ENCODE peak calls at places on chromosomes 1 and 21, in nine cellular contexts. One of them, this sample, is unnamed.
A peak's percentile ranks its signal among the peaks of the same experiment; 100 is the strongest.

GRCh38 chr1:204357551-204357950 is 2.2 kb downstream of the PLEKHA6 start:
- DNase-seq in MM.1S: no peak
- DNase-seq in GM23248: no peak
- DNase-seq in OCI-LY7: no peak
- DNase-seq in ascending aorta: no peak
- DNase-seq in heart left ventricle: peak; percentile 35
- DNase-seq in adrenal gland: no peak
- DNase-seq in CD8-positive, alpha-beta memory T cell: no peak
- DNase-seq in tibial artery: no peak
- DNase-seq in this sample: peak; percentile 28

GRCh38 chr1:228344631-228345072 is 62.0 kb downstream of the TRIM11 start:
- DNase-seq in adrenal gland: peak; percentile 9
- DNase-seq in ascending aorta: no peak
- DNase-seq in MM.1S: no peak
- DNase-seq in GM23248: no peak
- DNase-seq in tibial artery: peak; percentile 7
- DNase-seq in CD8-positive, alpha-beta memory T cell: no peak
- DNase-seq in heart left ventricle: peak; percentile 5
- DNase-seq in OCI-LY7: no peak
- DNase-seq in this sample: peak; percentile 7

GRCh38 chr1:216847385-216848036 is 124.3 kb upstream of the ESRRG start:
- DNase-seq in tibial artery: no peak
- DNase-seq in adrenal gland: no peak
- DNase-seq in MM.1S: no peak
- DNase-seq in GM23248: peak; percentile 12
- DNase-seq in CD8-positive, alpha-beta memory T cell: no peak
- DNase-seq in OCI-LY7: no peak
- DNase-seq in heart left ventricle: no peak
- DNase-seq in ascending aorta: no peak
- DNase-seq in this sample: no peak

GRCh38 chr1:44019398-44020044 is 11.7 kb downstream of the SLC6A9 start:
- DNase-seq in tibial artery: no peak
- DNase-seq in heart left ventricle: no peak
- DNase-seq in CD8-positive, alpha-beta memory T cell: no peak
- DNase-seq in MM.1S: no peak
- DNase-seq in adrenal gland: no peak
- DNase-seq in GM23248: no peak
- DNase-seq in OCI-LY7: no peak
- DNase-seq in ascending aorta: no peak
- DNase-seq in this sample: no peak

GRCh38 chr1:154567386-154568164 is at the start of gene CHRNB2:
- DNase-seq in heart left ventricle: peak; percentile 66
- DNase-seq in MM.1S: peak; percentile 83
- DNase-seq in ascending aorta: no peak
- DNase-seq in tibial artery: peak; percentile 45
- DNase-seq in GM23248: peak; percentile 72
- DNase-seq in CD8-positive, alpha-beta memory T cell: peak; percentile 68
- DNase-seq in OCI-LY7: peak; percentile 38
- DNase-seq in adrenal gland: peak; percentile 75
- DNase-seq in this sample: peak; percentile 56

GRCh38 chr1:211259596-211260126 is 495 bp downstream of the RCOR3 start:
- DNase-seq in heart left ventricle: peak; percentile 65
- DNase-seq in CD8-positive, alpha-beta memory T cell: peak; percentile 52
- DNase-seq in OCI-LY7: peak; percentile 70
- DNase-seq in tibial artery: peak; percentile 45
- DNase-seq in GM23248: peak; percentile 80
- DNase-seq in adrenal gland: peak; percentile 70
- DNase-seq in MM.1S: peak; percentile 63
- DNase-seq in ascending aorta: no peak
- DNase-seq in this sample: peak; percentile 62

GRCh38 chr1:50308883-50309282 is 114.4 kb downstream of the DMRTA2 start:
- DNase-seq in ascending aorta: no peak
- DNase-seq in GM23248: peak; percentile 46
- DNase-seq in MM.1S: peak; percentile 54
- DNase-seq in OCI-LY7: peak; percentile 48
- DNase-seq in heart left ventricle: peak; percentile 14
- DNase-seq in adrenal gland: peak; percentile 44
- DNase-seq in CD8-positive, alpha-beta memory T cell: no peak
- DNase-seq in tibial artery: no peak
- DNase-seq in this sample: peak; percentile 15

GRCh38 chr1:156291226-156292061 is 4.0 kb downstream of the GLMP start:
- DNase-seq in OCI-LY7: no peak
- DNase-seq in adrenal gland: peak; percentile 93
- DNase-seq in heart left ventricle: peak; percentile 88
- DNase-seq in MM.1S: peak; percentile 15
- DNase-seq in tibial artery: peak; percentile 95
- DNase-seq in GM23248: peak; percentile 95
- DNase-seq in ascending aorta: peak; percentile 79
- DNase-seq in CD8-positive, alpha-beta memory T cell: no peak
- DNase-seq in this sample: peak; percentile 87

GRCh38 chr1:17831619-17832018 is 76.5 kb downstream of the ACTL8 start:
- DNase-seq in adrenal gland: no peak
- DNase-seq in MM.1S: peak; percentile 22
- DNase-seq in CD8-positive, alpha-beta memory T cell: no peak
- DNase-seq in tibial artery: no peak
- DNase-seq in GM23248: peak; percentile 68
- DNase-seq in heart left ventricle: peak; percentile 15
- DNase-seq in ascending aorta: no peak
- DNase-seq in OCI-LY7: peak; percentile 20
- DNase-seq in this sample: no peak

GRCh38 chr1:109770331-109771095 is 6.8 kb upstream of the EPS8L3 start:
- DNase-seq in GM23248: no peak
- DNase-seq in CD8-positive, alpha-beta memory T cell: no peak
- DNase-seq in heart left ventricle: no peak
- DNase-seq in ascending aorta: no peak
- DNase-seq in OCI-LY7: no peak
- DNase-seq in adrenal gland: peak; percentile 8
- DNase-seq in MM.1S: no peak
- DNase-seq in tibial artery: no peak
- DNase-seq in this sample: peak; percentile 51

GRCh38 chr21:44293551-44294231 is 6.2 kb upstream of the PFKL start:
- DNase-seq in GM23248: no peak
- DNase-seq in CD8-positive, alpha-beta memory T cell: peak; percentile 27
- DNase-seq in OCI-LY7: no peak
- DNase-seq in adrenal gland: no peak
- DNase-seq in tibial artery: no peak
- DNase-seq in MM.1S: no peak
- DNase-seq in heart left ventricle: no peak
- DNase-seq in ascending aorta: no peak
- DNase-seq in this sample: peak; percentile 20

GRCh38 chr1:218463194-218464156 is 118.3 kb downstream of the TGFB2 start:
- DNase-seq in adrenal gland: peak; percentile 71
- DNase-seq in GM23248: peak; percentile 91
- DNase-seq in tibial artery: peak; percentile 74
- DNase-seq in CD8-positive, alpha-beta memory T cell: no peak
- DNase-seq in OCI-LY7: no peak
- DNase-seq in MM.1S: peak; percentile 46
- DNase-seq in ascending aorta: no peak
- DNase-seq in heart left ventricle: peak; percentile 60
- DNase-seq in this sample: peak; percentile 55

GRCh38 chr1:212566522-212567479 is 41.8 kb upstream of the ATF3 start:
- DNase-seq in tibial artery: peak; percentile 39
- DNase-seq in GM23248: peak; percentile 88
- DNase-seq in CD8-positive, alpha-beta memory T cell: peak; percentile 12
- DNase-seq in ascending aorta: no peak
- DNase-seq in heart left ventricle: peak; percentile 41
- DNase-seq in MM.1S: peak; percentile 91
- DNase-seq in OCI-LY7: peak; percentile 56
- DNase-seq in adrenal gland: peak; percentile 44
- DNase-seq in this sample: peak; percentile 39

GRCh38 chr1:3746784-3747521 is 5.3 kb upstream of the CCDC27 start:
- DNase-seq in MM.1S: peak; percentile 70
- DNase-seq in OCI-LY7: peak; percentile 29
- DNase-seq in CD8-positive, alpha-beta memory T cell: peak; percentile 67
- DNase-seq in ascending aorta: peak; percentile 30
- DNase-seq in GM23248: peak; percentile 79
- DNase-seq in adrenal gland: peak; percentile 80
- DNase-seq in tibial artery: peak; percentile 86
- DNase-seq in heart left ventricle: peak; percentile 89
- DNase-seq in this sample: peak; percentile 93
- H3K27ac ChIP-seq in MM.1S: no peak overlapping the region
- H3K27ac ChIP-seq in OCI-LY7: no peak overlapping the region
- H3K27ac ChIP-seq in CD8-positive, alpha-beta memory T cell: peak overlapping the region; percentile 31
- H3K27ac ChIP-seq in ascending aorta: peak overlapping the region; percentile 88
- H3K27ac ChIP-seq in GM23248: no peak overlapping the region
- H3K27ac ChIP-seq in adrenal gland: no peak overlapping the region
- H3K27ac ChIP-seq in tibial artery: peak overlapping the region; percentile 75
- H3K27ac ChIP-seq in heart left ventricle: peak overlapping the region; percentile 83
- H3K27ac ChIP-seq in this sample: peak overlapping the region; percentile 89

GRCh38 chr1:145858238-145858936 is 494 bp downstream of the PIAS3 start:
- DNase-seq in ascending aorta: no peak
- DNase-seq in MM.1S: peak; percentile 61
- DNase-seq in OCI-LY7: peak; percentile 83
- DNase-seq in heart left ventricle: peak; percentile 54
- DNase-seq in adrenal gland: peak; percentile 54
- DNase-seq in tibial artery: peak; percentile 66
- DNase-seq in CD8-positive, alpha-beta memory T cell: peak; percentile 61
- DNase-seq in GM23248: peak; percentile 81
- DNase-seq in this sample: peak; percentile 52

GRCh38 chr1:145858937-145859490 is at the start of gene PIAS3:
- DNase-seq in OCI-LY7: peak; percentile 95
- DNase-seq in tibial artery: peak; percentile 97
- DNase-seq in ascending aorta: peak; percentile 83
- DNase-seq in heart left ventricle: peak; percentile 97
- DNase-seq in GM23248: peak; percentile 99
- DNase-seq in CD8-positive, alpha-beta memory T cell: peak; percentile 74
- DNase-seq in adrenal gland: peak; percentile 95
- DNase-seq in MM.1S: peak; percentile 98
- DNase-seq in this sample: peak; percentile 97

GRCh38 chr1:145855426-145855948 is 3.4 kb downstream of the PIAS3 start:
- DNase-seq in CD8-positive, alpha-beta memory T cell: no peak
- DNase-seq in tibial artery: no peak
- DNase-seq in heart left ventricle: no peak
- DNase-seq in MM.1S: no peak
- DNase-seq in adrenal gland: no peak
- DNase-seq in GM23248: no peak
- DNase-seq in OCI-LY7: peak; percentile 57
- DNase-seq in ascending aorta: no peak
- DNase-seq in this sample: no peak

GRCh38 chr1:145859491-145860159 is 744 bp upstream of the PIAS3 start:
- DNase-seq in CD8-positive, alpha-beta memory T cell: peak; percentile 71
- DNase-seq in heart left ventricle: peak; percentile 93
- DNase-seq in GM23248: peak; percentile 97
- DNase-seq in tibial artery: peak; percentile 93
- DNase-seq in adrenal gland: peak; percentile 90
- DNase-seq in OCI-LY7: peak; percentile 81
- DNase-seq in MM.1S: peak; percentile 90
- DNase-seq in ascending aorta: peak; percentile 62
- DNase-seq in this sample: peak; percentile 93

DNA sequence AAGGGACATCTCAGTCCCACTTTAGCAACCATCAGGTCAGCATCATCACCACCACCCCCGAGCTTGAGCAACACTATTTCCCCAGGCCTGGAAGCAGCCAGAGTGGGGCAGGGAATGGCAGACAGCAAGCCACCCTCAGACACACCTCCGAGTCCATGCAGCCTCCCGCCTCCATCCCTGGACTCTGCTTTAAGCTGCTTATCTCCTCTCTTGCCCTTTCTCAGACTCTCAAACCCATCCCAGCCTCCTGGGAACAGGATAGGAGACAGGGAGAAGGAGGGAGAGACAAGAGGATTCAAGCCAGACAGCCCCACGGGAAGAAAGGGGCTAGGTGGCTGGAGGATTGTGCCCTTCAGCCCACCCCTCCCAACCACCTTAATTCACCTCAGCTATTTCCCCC is 1.7 kb downstream of the PIAS3 start:
- DNase-seq in heart left ventricle: no peak
- DNase-seq in tibial artery: no peak
- DNase-seq in GM23248: no peak
- DNase-seq in OCI-LY7: no peak
- DNase-seq in adrenal gland: no peak
- DNase-seq in ascending aorta: no peak
- DNase-seq in MM.1S: no peak
- DNase-seq in CD8-positive, alpha-beta memory T cell: no peak
- DNase-seq in this sample: no peak
- H3K36me3 ChIP-seq in heart left ventricle: peaks cover 47% of the 10 kb centered on the region
- H3K36me3 ChIP-seq in tibial artery: peaks cover 43% of the 10 kb centered on the region
- H3K36me3 ChIP-seq in GM23248: peaks cover 30% of the 10 kb centered on the region
- H3K36me3 ChIP-seq in OCI-LY7: peaks cover 36% of the 10 kb centered on the region
- H3K36me3 ChIP-seq in adrenal gland: peaks cover 46% of the 10 kb centered on the region
- H3K36me3 ChIP-seq in ascending aorta: peaks cover 45% of the 10 kb centered on the region
- H3K36me3 ChIP-seq in MM.1S: no peaks in the 10 kb centered on the region
- H3K36me3 ChIP-seq in CD8-positive, alpha-beta memory T cell: peaks cover 7% of the 10 kb centered on the region
- H3K36me3 ChIP-seq in this sample: peaks cover 10% of the 10 kb centered on the region

GRCh38 chr1:158112994-158113758 is 67.5 kb upstream of the CD1D start:
- DNase-seq in adrenal gland: peak; percentile 29
- DNase-seq in MM.1S: peak; percentile 51
- DNase-seq in GM23248: peak; percentile 68
- DNase-seq in OCI-LY7: peak; percentile 62
- DNase-seq in CD8-positive, alpha-beta memory T cell: no peak
- DNase-seq in heart left ventricle: no peak
- DNase-seq in tibial artery: no peak
- DNase-seq in ascending aorta: no peak
- DNase-seq in this sample: no peak
- H3K4me3 ChIP-seq in adrenal gland: no peak overlapping the region
- H3K4me3 ChIP-seq in MM.1S: peak overlapping the region; percentile 43
- H3K4me3 ChIP-seq in GM23248: peak overlapping the region; percentile 69
- H3K4me3 ChIP-seq in OCI-LY7: peak overlapping the region; percentile 67
- H3K4me3 ChIP-seq in CD8-positive, alpha-beta memory T cell: peak overlapping the region; percentile 42
- H3K4me3 ChIP-seq in heart left ventricle: peak overlapping the region; percentile 51
- H3K4me3 ChIP-seq in tibial artery: peak overlapping the region; percentile 36
- H3K4me3 ChIP-seq in ascending aorta: peak overlapping the region; percentile 45
- H3K4me3 ChIP-seq in this sample: peak overlapping the region; percentile 59

GRCh38 chr1:180928272-180929230 is 15.9 kb downstream of the KIAA1614 start:
- DNase-seq in OCI-LY7: no peak
- DNase-seq in GM23248: no peak
- DNase-seq in MM.1S: no peak
- DNase-seq in heart left ventricle: no peak
- DNase-seq in adrenal gland: no peak
- DNase-seq in ascending aorta: no peak
- DNase-seq in CD8-positive, alpha-beta memory T cell: no peak
- DNase-seq in tibial artery: no peak
- DNase-seq in this sample: no peak
- H3K27ac ChIP-seq in OCI-LY7: no peak overlapping the region
- H3K27ac ChIP-seq in GM23248: no peak overlapping the region
- H3K27ac ChIP-seq in MM.1S: no peak overlapping the region
- H3K27ac ChIP-seq in heart left ventricle: peak overlapping the region; percentile 83
- H3K27ac ChIP-seq in adrenal gland: no peak overlapping the region
- H3K27ac ChIP-seq in ascending aorta: no peak overlapping the region
- H3K27ac ChIP-seq in CD8-positive, alpha-beta memory T cell: no peak overlapping the region
- H3K27ac ChIP-seq in tibial artery: no peak overlapping the region
- H3K27ac ChIP-seq in this sample: peak overlapping the region; percentile 81

This sample was measured in heart right ventricle.